ENCODE peak calls at places on chromosomes 6 and 20, in four cellular contexts. K, T, L and G are unnamed samples.

GRCh38 chr20:57384953-57385761 is 6.0 kb upstream of the RBM38 start:
- DNase-seq in L (no peak), K (no peak), T (no peak), G (no peak)

GRCh38 chr6:2157441-2158127 is 87.8 kb downstream of the GMDS start:
- DNase-seq in L (no peak), T (no peak), K (peak; percentile 83), G (no peak)

GRCh38 chr20:23626040-23626620 is 11.6 kb downstream of the CST3 start:
- DNase-seq in K (no peak), L (no peak), T (no peak), G (no peak)

GRCh38 chr6:89689732-89690131 is 51.2 kb upstream of the LYRM2 start:
- DNase-seq in T (no peak), K (no peak), L (no peak), G (no peak)

GRCh38 chr6:161985911-161986310 is 712.0 kb upstream of the AGPAT4 start:
- DNase-seq in L (no peak), K (no peak), T (no peak), G (no peak)

GRCh38 chr20:62025832-62026563 is 39.7 kb downstream of the TAF4 start:
- DNase-seq in L (no peak), T (peak; percentile 42), K (peak; percentile 74), G (no peak)

GRCh38 chr6:15555101-15556038 is 107.5 kb downstream of the DTNBP1 start:
- DNase-seq in K (no peak), T (no peak), L (no peak), G (no peak)

GRCh38 chr20:47352332-47353223 is 3.9 kb downstream of the ZMYND8 start:
- DNase-seq in K (no peak), T (no peak), L (peak; percentile 54), G (no peak)

GRCh38 chr6:75381878-75382633 is 97.5 kb upstream of the TMEM30A start:
- DNase-seq in K (no peak), T (no peak), L (no peak), G (no peak)

GRCh38 chr6:107866606-107867301 is 42.6 kb upstream of the SCML4 start:
- DNase-seq in T (peak; percentile 41), L (peak; percentile 5), K (peak; percentile 34), G (no peak)

GRCh38 chr20:17227199-17227535 is 327 bp downstream of the PCSK2 start:
- DNase-seq in T (peak; percentile 7), K (no peak), L (peak; percentile 57), G (no peak)

GRCh38 chr6:149134531-149134933 is 183.0 kb upstream of the TAB2 start:
- DNase-seq in L (no peak), K (peak; percentile 36), T (no peak), G (no peak)

GRCh38 chr6:42012501-42013133 is 37.7 kb upstream of the TAF8 start:
- DNase-seq in L (no peak), K (no peak), T (no peak), G (no peak)

GRCh38 chr20:44392776-44393607 is 37.5 kb downstream of the HNF4A start:
- DNase-seq in L (no peak), T (no peak), K (no peak), G (no peak)

GRCh38 chr20:10490706-10491105 is 55.6 kb downstream of the SLX4IP start:
- DNase-seq in T (no peak), K (peak; percentile 21), L (no peak), G (no peak)